ENCODE peak calls at places on chromosomes 4 and X, in four cellular contexts. One of them, this sample, is unnamed.

GRCh38 chrX:44054863-44055601 is 81.8 kb upstream of the NDP start:
- DNase-seq in tibial nerve: no peak
- DNase-seq in upper lobe of left lung: no peak
- DNase-seq in adrenal gland: no peak
- DNase-seq in this sample: no peak

GRCh38 chr4:169583563-169583962 is 28.8 kb downstream of the NEK1 start:
- DNase-seq in tibial nerve: no peak
- DNase-seq in upper lobe of left lung: no peak
- DNase-seq in adrenal gland: no peak
- DNase-seq in this sample: no peak

GRCh38 chr4:53924333-53925049 is 139.9 kb downstream of the CHIC2 start:
- DNase-seq in tibial nerve: no peak
- DNase-seq in upper lobe of left lung: no peak
- DNase-seq in adrenal gland: no peak
- DNase-seq in this sample: no peak

GRCh38 chrX:136291824-136292223 is 8.9 kb upstream of the ADGRG4 start:
- DNase-seq in tibial nerve: no peak
- DNase-seq in upper lobe of left lung: no peak
- DNase-seq in adrenal gland: no peak
- DNase-seq in this sample: no peak

GRCh38 chr4:33930497-33930896 is 2313.8 kb downstream of the ARAP2 start:
- DNase-seq in tibial nerve: no peak
- DNase-seq in upper lobe of left lung: no peak
- DNase-seq in adrenal gland: no peak
- DNase-seq in this sample: no peak

GRCh38 chrX:25206761-25207160 is 191.0 kb upstream of the ARX start:
- DNase-seq in tibial nerve: no peak
- DNase-seq in upper lobe of left lung: no peak
- DNase-seq in adrenal gland: no peak
- DNase-seq in this sample: no peak

GRCh38 chrX:123201720-123202119 is 17.6 kb downstream of the GRIA3 start:
- DNase-seq in tibial nerve: no peak
- DNase-seq in upper lobe of left lung: no peak
- DNase-seq in adrenal gland: peak
- DNase-seq in this sample: no peak

GRCh38 chr4:85901500-85901899 is 426.6 kb downstream of the ARHGAP24 start:
- DNase-seq in tibial nerve: no peak
- DNase-seq in upper lobe of left lung: no peak
- DNase-seq in adrenal gland: no peak
- DNase-seq in this sample: no peak

GRCh38 chrX:136711147-136711546 is 63.2 kb downstream of the CD40LG start:
- DNase-seq in tibial nerve: peak
- DNase-seq in upper lobe of left lung: no peak
- DNase-seq in adrenal gland: peak
- DNase-seq in this sample: peak

GRCh38 chrX:129790808-129791207 is 11.1 kb downstream of the SASH3 start:
- DNase-seq in tibial nerve: no peak
- DNase-seq in upper lobe of left lung: no peak
- DNase-seq in adrenal gland: no peak
- DNase-seq in this sample: no peak

GRCh38 chrX:33132569-33132968 is 78.8 kb downstream of the DMD start:
- DNase-seq in tibial nerve: no peak
- DNase-seq in upper lobe of left lung: no peak
- DNase-seq in adrenal gland: no peak
- DNase-seq in this sample: no peak

GRCh38 chrX:143437439-143437838 is 79.8 kb downstream of the SPANXN3 start:
- DNase-seq in tibial nerve: no peak
- DNase-seq in upper lobe of left lung: no peak
- DNase-seq in adrenal gland: no peak
- DNase-seq in this sample: no peak

GRCh38 chrX:106939566-106939965 is 19.4 kb downstream of the CLDN2 start:
- DNase-seq in tibial nerve: no peak
- DNase-seq in upper lobe of left lung: no peak
- DNase-seq in adrenal gland: no peak
- DNase-seq in this sample: no peak

GRCh38 chrX:11111947-11112346 is 815 bp downstream of the HCCS start:
- DNase-seq in tibial nerve: no peak
- DNase-seq in upper lobe of left lung: no peak
- DNase-seq in adrenal gland: no peak
- DNase-seq in this sample: no peak

GRCh38 chr4:84496356-84497219 is 2.5 kb downstream of the NKX6-1 start:
- DNase-seq in tibial nerve: no peak
- DNase-seq in upper lobe of left lung: peak
- DNase-seq in adrenal gland: no peak
- DNase-seq in this sample: no peak

GRCh38 chr4:24992968-24993367 is 37.8 kb downstream of the LGI2 start:
- DNase-seq in tibial nerve: no peak
- DNase-seq in upper lobe of left lung: no peak
- DNase-seq in adrenal gland: no peak
- DNase-seq in this sample: no peak

GRCh38 chr4:110087116-110087708 is 111.2 kb downstream of the ELOVL6 start:
- DNase-seq in tibial nerve: no peak
- DNase-seq in upper lobe of left lung: no peak
- DNase-seq in adrenal gland: no peak
- DNase-seq in this sample: no peak

GRCh38 chr4:69760455-69760854 is at the start of gene SULT1B1:
- DNase-seq in tibial nerve: no peak
- DNase-seq in upper lobe of left lung: no peak
- DNase-seq in adrenal gland: no peak
- DNase-seq in this sample: no peak

GRCh38 chr4:100317032-100317864 is 127.0 kb upstream of the DDIT4L start:
- DNase-seq in tibial nerve: no peak
- DNase-seq in upper lobe of left lung: no peak
- DNase-seq in adrenal gland: no peak
- DNase-seq in this sample: no peak

GRCh38 chr4:151048913-151049312 is 33.8 kb upstream of the LRBA start:
- DNase-seq in tibial nerve: no peak
- DNase-seq in upper lobe of left lung: no peak
- DNase-seq in adrenal gland: no peak
- DNase-seq in this sample: no peak

GRCh38 chr4:134666640-134667039 is 465.1 kb upstream of the PABPC4L start:
- DNase-seq in tibial nerve: no peak
- DNase-seq in upper lobe of left lung: peak
- DNase-seq in adrenal gland: no peak
- DNase-seq in this sample: no peak

GRCh38 chr4:91620952-91621351 is 682.8 kb upstream of the GRID2 start:
- DNase-seq in tibial nerve: no peak
- DNase-seq in upper lobe of left lung: no peak
- DNase-seq in adrenal gland: no peak
- DNase-seq in this sample: no peak

GRCh38 chr4:113683143-113683542 is 78.4 kb downstream of the CAMK2D start:
- DNase-seq in tibial nerve: no peak
- DNase-seq in upper lobe of left lung: no peak
- DNase-seq in adrenal gland: no peak
- DNase-seq in this sample: no peak

GRCh38 chrX:24466025-24466424 is 939 bp downstream of the PDK3 start:
- DNase-seq in tibial nerve: no peak
- DNase-seq in upper lobe of left lung: no peak
- DNase-seq in adrenal gland: no peak
- DNase-seq in this sample: no peak

GRCh38 chr4:156811963-156812362 is 159.6 kb downstream of the PDGFC start:
- DNase-seq in tibial nerve: no peak
- DNase-seq in upper lobe of left lung: no peak
- DNase-seq in adrenal gland: no peak
- DNase-seq in this sample: no peak

GRCh38 chrX:42079968-42080367 is 156.6 kb upstream of the CASK start:
- DNase-seq in tibial nerve: no peak
- DNase-seq in upper lobe of left lung: no peak
- DNase-seq in adrenal gland: no peak
- DNase-seq in this sample: no peak

GRCh38 chrX:13607356-13607995 is 38.1 kb downstream of the EGFL6 start:
- DNase-seq in tibial nerve: no peak
- DNase-seq in upper lobe of left lung: no peak
- DNase-seq in adrenal gland: no peak
- DNase-seq in this sample: no peak

GRCh38 chr4:14022428-14022827 is 394.9 kb upstream of the BOD1L1 start:
- DNase-seq in tibial nerve: no peak
- DNase-seq in upper lobe of left lung: no peak
- DNase-seq in adrenal gland: no peak
- DNase-seq in this sample: no peak

GRCh38 chrX:152937236-152937635 is 39.4 kb downstream of the ZNF185 start:
- DNase-seq in tibial nerve: no peak
- DNase-seq in upper lobe of left lung: no peak
- DNase-seq in adrenal gland: no peak
- DNase-seq in this sample: no peak

GRCh38 chr4:34193451-34194154 is 2050.7 kb downstream of the ARAP2 start:
- DNase-seq in tibial nerve: no peak
- DNase-seq in upper lobe of left lung: no peak
- DNase-seq in adrenal gland: no peak
- DNase-seq in this sample: no peak

GRCh38 chr4:105996845-105997244 is 101.6 kb downstream of the NPNT start:
- DNase-seq in tibial nerve: no peak
- DNase-seq in upper lobe of left lung: peak
- DNase-seq in adrenal gland: no peak
- DNase-seq in this sample: no peak

GRCh38 chr4:38678078-38678477 is 14.1 kb downstream of the KLF3 start:
- DNase-seq in tibial nerve: no peak
- DNase-seq in upper lobe of left lung: no peak
- DNase-seq in adrenal gland: no peak
- DNase-seq in this sample: no peak

GRCh38 chr4:43348591-43348990 is 456.1 kb downstream of the GRXCR1 start:
- DNase-seq in tibial nerve: no peak
- DNase-seq in upper lobe of left lung: no peak
- DNase-seq in adrenal gland: no peak
- DNase-seq in this sample: no peak

DNA sequence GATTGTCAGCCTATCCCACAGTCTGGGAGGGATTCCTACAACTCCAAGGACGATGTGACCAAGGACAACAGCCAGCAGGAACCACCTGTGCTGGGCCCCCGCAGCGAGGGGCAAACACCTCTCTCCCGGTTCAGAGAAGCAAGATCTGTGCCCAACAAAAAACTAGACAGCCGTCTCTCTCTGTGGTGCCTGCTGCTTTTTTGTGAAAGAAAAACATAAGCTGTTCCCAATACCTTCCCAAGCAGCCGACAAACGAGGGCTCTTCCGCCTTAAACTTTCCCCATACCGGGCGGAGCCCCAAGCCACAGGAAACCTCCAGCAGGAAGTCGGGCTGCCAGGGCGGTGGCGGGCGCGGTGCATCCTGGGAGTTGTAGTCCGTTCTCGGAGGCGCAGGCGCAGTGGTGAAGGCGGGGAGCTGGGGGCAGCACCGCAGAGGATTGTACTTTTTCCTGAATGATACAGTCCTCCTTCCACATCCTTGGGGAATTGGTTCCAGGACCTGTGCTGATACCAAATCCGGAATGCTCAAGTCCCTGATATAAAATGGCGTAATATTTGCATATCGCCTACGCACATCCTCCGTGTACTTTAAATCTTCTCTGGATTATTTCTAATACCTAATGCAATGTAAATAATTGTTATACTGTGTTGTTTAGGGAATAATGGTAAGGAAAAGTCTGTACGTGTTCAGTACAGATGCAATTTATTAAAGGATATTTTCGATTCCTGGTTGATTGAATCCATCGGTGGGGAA is 63.1 kb upstream of the IRF2 start:
- DNase-seq in tibial nerve: peak
- DNase-seq in upper lobe of left lung: peak
- DNase-seq in adrenal gland: peak
- DNase-seq in this sample: peak
- TF ChIP-seq POLR2A in tibial nerve: peak
- TF ChIP-seq POLR2A in upper lobe of left lung: no peak
- TF ChIP-seq POLR2A in adrenal gland: peak
- TF ChIP-seq POLR2A in this sample: peak

DNA sequence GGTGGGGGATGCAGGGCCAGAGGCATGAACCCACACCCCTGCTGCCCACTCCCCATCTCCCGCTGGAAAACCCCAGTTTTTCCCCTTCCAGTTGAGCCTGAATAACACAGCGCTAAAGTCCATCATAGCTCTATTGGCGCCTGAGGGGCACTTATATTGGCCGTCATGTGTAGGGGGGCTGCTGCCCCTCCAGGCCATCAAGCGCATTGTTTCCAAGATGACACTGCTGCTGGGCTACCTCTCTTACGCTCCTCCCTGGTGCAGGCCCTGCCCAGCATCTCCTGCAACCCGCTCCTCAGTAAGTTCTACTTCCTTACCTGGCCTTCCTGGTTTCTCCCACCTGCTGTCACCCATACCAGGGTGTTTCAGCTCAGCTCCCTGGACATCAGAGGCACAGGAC is 205.0 kb upstream of the RPL34 start:
- DNase-seq in tibial nerve: no peak
- DNase-seq in upper lobe of left lung: no peak
- DNase-seq in adrenal gland: no peak
- DNase-seq in this sample: no peak
- TF ChIP-seq CTCF in tibial nerve: no peak
- TF ChIP-seq CTCF in upper lobe of left lung: no peak
- TF ChIP-seq CTCF in adrenal gland: no peak
- TF ChIP-seq CTCF in this sample: no peak

DNA sequence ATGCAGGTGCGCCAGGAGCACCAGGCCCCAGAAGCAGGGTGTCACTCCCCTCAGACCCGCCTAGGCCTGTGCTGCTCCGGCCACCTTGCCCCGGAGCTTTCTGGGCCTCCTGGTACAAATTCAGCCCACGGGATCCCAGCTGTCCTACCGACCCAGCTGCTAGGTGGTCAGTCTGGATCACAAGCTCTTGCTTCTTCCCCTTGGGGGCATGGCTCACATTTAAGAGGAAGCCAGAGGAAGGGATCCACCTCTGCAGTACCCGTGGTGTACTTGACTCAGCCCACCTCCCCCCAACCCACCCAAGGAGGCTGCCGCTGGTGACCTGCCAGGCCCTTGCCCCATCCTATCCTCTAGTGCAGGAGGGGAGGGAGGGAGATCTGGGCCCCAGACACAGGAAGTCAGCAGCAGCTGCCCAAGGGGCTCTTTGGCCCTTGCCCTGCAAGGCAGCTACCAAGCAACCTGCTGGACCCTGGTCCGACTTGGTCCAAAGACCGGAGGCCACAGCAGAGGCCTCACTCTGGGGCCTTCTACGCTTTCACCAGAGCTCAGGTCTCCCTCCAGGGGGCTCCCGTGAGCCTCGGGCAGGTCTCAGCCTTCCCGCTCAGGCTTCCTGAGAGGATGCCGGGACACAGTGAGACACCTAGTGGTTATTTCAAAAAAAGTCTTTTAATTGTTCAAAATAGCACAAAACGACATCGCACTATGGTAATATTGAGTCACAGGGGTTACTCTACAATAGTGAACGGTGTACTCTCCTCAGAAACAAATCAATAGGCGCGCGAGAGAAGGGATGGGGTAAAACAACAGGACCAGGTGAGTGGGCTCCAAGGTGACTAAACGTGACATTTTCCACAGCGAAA is 2.7 kb upstream of the RENBP start:
- DNase-seq in tibial nerve: no peak
- DNase-seq in upper lobe of left lung: no peak
- DNase-seq in adrenal gland: peak
- DNase-seq in this sample: peak
- TF ChIP-seq POLR2A in tibial nerve: no peak
- TF ChIP-seq POLR2A in upper lobe of left lung: no peak
- TF ChIP-seq POLR2A in adrenal gland: no peak
- TF ChIP-seq POLR2A in this sample: no peak

DNA sequence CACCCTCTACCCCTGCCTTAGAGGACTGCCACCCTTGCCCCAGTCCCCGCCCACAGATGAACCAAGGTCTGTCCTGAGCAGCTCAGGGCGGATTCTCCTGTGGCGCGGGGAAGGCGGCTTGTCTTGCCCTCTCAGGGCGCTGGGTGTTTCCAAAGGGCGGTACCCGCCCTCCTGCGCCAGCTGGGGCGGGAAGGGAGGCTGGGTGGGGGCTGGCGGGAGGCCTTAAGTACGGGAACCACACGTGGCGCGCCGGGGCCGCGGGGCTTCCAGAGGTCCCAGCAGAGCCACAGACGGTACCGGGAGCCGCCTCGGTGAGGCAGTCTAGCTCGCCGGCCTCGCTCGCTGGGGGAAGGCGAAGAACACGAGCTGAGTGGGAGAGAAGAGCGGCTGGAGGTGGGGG is 361.1 kb downstream of the MID1IP1 start:
- DNase-seq in tibial nerve: no peak
- DNase-seq in upper lobe of left lung: peak
- DNase-seq in adrenal gland: no peak
- DNase-seq in this sample: no peak
- TF ChIP-seq CTCF in tibial nerve: no peak
- TF ChIP-seq CTCF in upper lobe of left lung: no peak
- TF ChIP-seq CTCF in adrenal gland: peak
- TF ChIP-seq CTCF in this sample: no peak